ENCODE peak calls at places on chromosome 14, in seven cellular contexts. K, Q, B, R, Y, E and G are unnamed samples.

GRCh38 chr14:51453869-51454268 is 197.8 kb upstream of the FRMD6 start:
- DNase-seq in K (no peak), Q (no peak), B (peak; percentile 40), R (no peak), Y (no peak), E (no peak), G (no peak)

GRCh38 chr14:33634631-33635030 is 316.2 kb downstream of the EGLN3 start:
- DNase-seq in K (no peak), Q (no peak), B (peak; percentile 83), R (peak; percentile 31), Y (no peak), E (no peak), G (no peak)

GRCh38 chr14:105525861-105526780 is at the start of gene TMEM121:
- DNase-seq in K (no peak), Q (peak; percentile 76), B (no peak), R (no peak), Y (no peak), E (peak; percentile 73), G (no peak)

GRCh38 chr14:65560340-65561027 is 148.0 kb downstream of the FUT8 start:
- DNase-seq in K (no peak), Q (no peak), B (peak; percentile 78), R (no peak), Y (no peak), E (no peak), G (no peak)

GRCh38 chr14:63454863-63455622 is 88.1 kb downstream of the PPP2R5E start:
- DNase-seq in K (no peak), Q (no peak), B (peak; percentile 72), R (peak; percentile 72), Y (no peak), E (no peak), G (peak; percentile 66)

GRCh38 chr14:34997762-34998161 is 15.0 kb downstream of the SRP54 start:
- DNase-seq in K (no peak), Q (no peak), B (peak; percentile 3), R (peak; percentile 45), Y (no peak), E (no peak), G (peak; percentile 24)

GRCh38 chr14:38994721-38995120 is 108.3 kb downstream of the SEC23A start:
- DNase-seq in K (no peak), Q (no peak), B (no peak), R (no peak), Y (no peak), E (no peak), G (peak; percentile 41)

GRCh38 chr14:65412881-65413738 is 580 bp downstream of the FUT8 start:
- DNase-seq in K (peak; percentile 12), Q (peak; percentile 82), B (peak; percentile 76), R (peak; percentile 79), Y (peak; percentile 64), E (peak; percentile 87), G (peak; percentile 74)

GRCh38 chr14:36690301-36691020 is 28.8 kb downstream of the PAX9 start:
- DNase-seq in K (no peak), Q (no peak), B (peak; percentile 18), R (peak; percentile 18), Y (no peak), E (no peak), G (peak; percentile 1)

GRCh38 chr14:103576371-103577024 is 13.7 kb downstream of the COA8 start:
- DNase-seq in K (peak; percentile 91), Q (peak; percentile 80), B (peak; percentile 83), R (peak; percentile 93), Y (peak; percentile 93), E (peak; percentile 72), G (peak; percentile 92)

GRCh38 chr14:25132734-25133422 is 82.9 kb upstream of the STXBP6 start:
- DNase-seq in K (peak; percentile 53), Q (peak; percentile 91), B (peak; percentile 48), R (peak; percentile 72), Y (peak; percentile 50), E (peak; percentile 75), G (peak; percentile 75)

GRCh38 chr14:104665663-104666522 is 23.5 kb upstream of the INF2 start:
- DNase-seq in K (no peak), Q (peak; percentile 87), B (no peak), R (no peak), Y (no peak), E (peak; percentile 74), G (no peak)

GRCh38 chr14:84095796-84096195 is 1434.1 kb upstream of the FLRT2 start:
- DNase-seq in K (no peak), Q (no peak), B (no peak), R (no peak), Y (no peak), E (no peak), G (no peak)

GRCh38 chr14:36105401-36105800 is 71.1 kb downstream of the PTCSC3 start:
- DNase-seq in K (no peak), Q (peak; percentile 76), B (no peak), R (no peak), Y (peak; percentile 30), E (no peak), G (no peak)

GRCh38 chr14:85453401-85453800 is 76.5 kb upstream of the FLRT2 start:
- DNase-seq in K (no peak), Q (no peak), B (no peak), R (no peak), Y (no peak), E (no peak), G (no peak)

GRCh38 chr14:97442363-97442762 is 645.2 kb downstream of the VRK1 start:
- DNase-seq in K (no peak), Q (no peak), B (no peak), R (no peak), Y (no peak), E (no peak), G (no peak)

GRCh38 chr14:49250517-49250916 is 335.7 kb downstream of the RPS29 start:
- DNase-seq in K (no peak), Q (no peak), B (no peak), R (no peak), Y (no peak), E (no peak), G (no peak)

GRCh38 chr14:58215191-58215914 is 15.4 kb downstream of the ACTR10 start:
- DNase-seq in K (no peak), Q (no peak), B (no peak), R (no peak), Y (no peak), E (no peak), G (no peak)

GRCh38 chr14:24368562-24369252 is 723 bp downstream of the NFATC4 start:
- DNase-seq in K (peak; percentile 49), Q (peak; percentile 84), B (peak; percentile 75), R (peak; percentile 58), Y (no peak), E (peak; percentile 69), G (peak; percentile 62)

GRCh38 chr14:31280132-31280870 is 72.7 kb upstream of the HECTD1 start:
- DNase-seq in K (no peak), Q (no peak), B (no peak), R (no peak), Y (no peak), E (no peak), G (no peak)

GRCh38 chr14:104639481-104639880 is 34.9 kb upstream of the TMEM179 start:
- DNase-seq in K (no peak), Q (no peak), B (no peak), R (no peak), Y (no peak), E (no peak), G (no peak)

GRCh38 chr14:100065942-100066574 is 836 bp downstream of the EVL start:
- DNase-seq in K (no peak), Q (no peak), B (no peak), R (no peak), Y (no peak), E (no peak), G (no peak)

GRCh38 chr14:27730204-27730603 is 1036.4 kb upstream of the FOXG1 start:
- DNase-seq in K (no peak), Q (no peak), B (no peak), R (no peak), Y (no peak), E (no peak), G (no peak)

GRCh38 chr14:67515386-67516079 is 17.6 kb upstream of the PLEKHH1 start:
- DNase-seq in K (no peak), Q (peak; percentile 75), B (peak; percentile 7), R (no peak), Y (no peak), E (peak; percentile 74), G (peak; percentile 10)

GRCh38 chr14:104112609-104113571 is 25.5 kb upstream of the KIF26A start:
- DNase-seq in K (no peak), Q (peak; percentile 42), B (no peak), R (no peak), Y (no peak), E (no peak), G (no peak)

GRCh38 chr14:59679872-59680271 is 103.3 kb upstream of the CCDC175 start:
- DNase-seq in K (no peak), Q (no peak), B (peak; percentile 3), R (peak; percentile 65), Y (no peak), E (no peak), G (peak; percentile 33)

GRCh38 chr14:103536693-103537092 is 7.7 kb downstream of the TRMT61A start:
- DNase-seq in K (no peak), Q (no peak), B (no peak), R (no peak), Y (no peak), E (no peak), G (no peak)

GRCh38 chr14:87888136-87888999 is 104.6 kb downstream of the GALC start:
- DNase-seq in K (no peak), Q (peak; percentile 92), B (no peak), R (no peak), Y (no peak), E (no peak), G (peak; percentile 4)

DNA sequence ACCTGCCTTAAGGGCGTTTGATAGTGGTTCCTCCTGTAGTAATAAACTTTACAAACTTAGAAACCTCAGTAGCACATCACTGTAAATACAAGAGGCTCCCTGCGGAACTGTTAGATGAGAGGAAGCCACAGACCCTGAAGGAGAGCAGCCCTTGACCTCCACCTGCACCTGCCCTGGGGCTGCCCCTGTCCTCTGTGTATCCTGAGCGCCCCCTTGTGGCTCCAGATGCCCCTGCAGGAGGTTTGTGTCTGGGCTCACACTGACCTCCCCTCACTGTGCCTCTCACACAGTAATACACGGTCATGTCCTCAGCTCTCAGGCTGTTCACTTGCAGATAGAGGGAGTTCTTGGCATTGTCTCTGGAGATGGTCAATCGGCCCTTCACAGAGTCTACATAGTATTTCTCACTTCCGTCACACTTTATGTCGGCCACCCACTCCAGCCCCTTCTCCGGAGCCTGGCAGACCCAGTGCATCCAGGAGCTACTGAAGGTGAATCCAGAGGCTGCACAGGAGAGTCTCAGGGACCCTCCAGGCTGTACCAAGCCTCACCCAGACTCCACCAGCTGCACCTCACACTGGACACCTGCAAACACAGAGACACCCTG is 1059.8 kb downstream of the TMEM121 start:
- DNase-seq in K (no peak), Q (peak; percentile 49), B (no peak), R (no peak), Y (no peak), E (peak; percentile 67), G (no peak)
- TF ChIP-seq CTCF in K (peak; percentile 27), Q (peak; percentile 30), B (no peak), R (no peak), Y (no peak), E (peak; percentile 29), G (no peak)

GRCh38 chr14:69694730-69695663 is 71.9 kb upstream of the SRSF5 start:
- DNase-seq in K (peak; percentile 59), Q (peak; percentile 64), B (peak; percentile 60), R (no peak), Y (no peak), E (no peak), G (peak; percentile 77)
- H3K4me3 ChIP-seq in K (no peak overlapping the region), Q (no peak overlapping the region), B (no peak overlapping the region), R (no peak overlapping the region), Y (no peak overlapping the region), E (no peak overlapping the region), G (no peak overlapping the region)

GRCh38 chr14:80202888-80203562 is 8.3 kb downstream of the DIO2 start:
- DNase-seq in K (no peak), Q (peak; percentile 96), B (no peak), R (no peak), Y (no peak), E (no peak), G (peak; percentile 11)
- TF ChIP-seq CTCF in K (no peak), Q (peak; percentile 92), B (no peak), R (peak; percentile 35), Y (no peak), E (no peak), G (peak; percentile 46)

GRCh38 chr14:94110552-94111181 is at the start of gene IFI27:
- DNase-seq in K (peak; percentile 84), Q (peak; percentile 37), B (peak; percentile 57), R (peak; percentile 53), Y (peak; percentile 78), E (no peak), G (peak; percentile 64)
- H3K4me3 ChIP-seq in K (peak within 1 kb of the TSS; percentile 44), Q (no peak within 1 kb of the TSS), B (no peak within 1 kb of the TSS), R (no peak within 1 kb of the TSS), Y (peak within 1 kb of the TSS; percentile 25), E (no peak within 1 kb of the TSS), G (no peak within 1 kb of the TSS)